ENCODE peak calls at places on chromosomes 16 and 17, in eight cellular contexts. N is A549, K is uterus, H is HCT116, T is IMR-90, B is body of pancreas, P is heart left ventricle, U is stomach. E is an unnamed sample.

GRCh38 chr17:38724337-38724988 is 5.7 kb upstream of the CISD3 start:
- DNase-seq in N (no peak), K (no peak), H (no peak), T (no peak), B (peak; percentile 78), P (peak; percentile 85), U (peak; percentile 77), E (no peak)

GRCh38 chr17:45410144-45411091 is 22.3 kb downstream of the ARHGAP27 start:
- DNase-seq in N (no peak), K (no peak), H (no peak), T (no peak), B (no peak), P (peak; percentile 61), U (no peak), E (no peak)

GRCh38 chr17:8250101-8250500 is 1.0 kb downstream of the PFAS start:
- DNase-seq in N (no peak), K (no peak), H (no peak), T (no peak), B (no peak), P (no peak), U (no peak), E (no peak)

GRCh38 chr17:71260366-71260765 is 860.5 kb upstream of the SOX9 start:
- DNase-seq in N (no peak), K (no peak), H (no peak), T (peak; percentile 51), B (no peak), P (no peak), U (no peak), E (no peak)

GRCh38 chr17:2685696-2686095 is 25.9 kb downstream of the CLUH start:
- DNase-seq in N (no peak), K (no peak), H (no peak), T (no peak), B (no peak), P (peak; percentile 38), U (no peak), E (no peak)

GRCh38 chr17:18182978-18183333 is 672 bp upstream of the ALKBH5 start:
- DNase-seq in N (peak; percentile 87), K (peak; percentile 89), H (no peak), T (peak; percentile 78), B (peak; percentile 78), P (peak; percentile 93), U (peak; percentile 78), E (peak; percentile 96)

GRCh38 chr17:7478276-7479138 is 924 bp downstream of the ZBTB4 start:
- DNase-seq in N (peak; percentile 65), K (peak; percentile 64), H (no peak), T (peak; percentile 18), B (peak; percentile 66), P (peak; percentile 72), U (peak; percentile 55), E (peak; percentile 84)

GRCh38 chr17:72158895-72159885 is 38.4 kb downstream of the SOX9 start:
- DNase-seq in N (no peak), K (no peak), H (no peak), T (peak; percentile 44), B (no peak), P (peak; percentile 31), U (no peak), E (no peak)

GRCh38 chr16:89921699-89922476 is 1.3 kb upstream of the TUBB3 start:
- DNase-seq in N (peak; percentile 90), K (peak; percentile 75), H (peak; percentile 78), T (peak; percentile 94), B (peak; percentile 46), P (peak; percentile 88), U (peak; percentile 58), E (no peak)

GRCh38 chr17:60559659-60559994 is 33.6 kb upstream of the APPBP2 start:
- DNase-seq in N (no peak), K (no peak), H (no peak), T (no peak), B (no peak), P (no peak), U (no peak), E (no peak)

GRCh38 chr17:75828051-75828400 is 16.2 kb downstream of the UNC13D start:
- DNase-seq in N (no peak), K (no peak), H (no peak), T (no peak), B (no peak), P (no peak), U (no peak), E (no peak)

GRCh38 chr17:74118504-74118903 is 85.0 kb upstream of the RPL38 start:
- DNase-seq in N (peak; percentile 41), K (no peak), H (no peak), T (no peak), B (no peak), P (no peak), U (no peak), E (no peak)

GRCh38 chr16:15643453-15644305 is 725 bp upstream of the MARF1 start:
- DNase-seq in N (peak; percentile 61), K (peak; percentile 28), H (peak; percentile 44), T (peak; percentile 59), B (peak; percentile 31), P (no peak), U (no peak), E (peak; percentile 78)

GRCh38 chr17:71327376-71328059 is 793.3 kb upstream of the SOX9 start:
- DNase-seq in N (no peak), K (no peak), H (no peak), T (peak; percentile 72), B (no peak), P (no peak), U (no peak), E (no peak)

GRCh38 chr17:43720311-43721060 is 38.1 kb downstream of the SOST start:
- DNase-seq in N (peak; percentile 83), K (peak; percentile 78), H (no peak), T (peak; percentile 43), B (peak; percentile 82), P (peak; percentile 90), U (peak; percentile 78), E (peak; percentile 68)

GRCh38 chr17:77322534-77323412 is 182.0 kb downstream of the SEC14L1 start:
- DNase-seq in N (peak; percentile 93), K (peak; percentile 91), H (peak; percentile 92), T (peak; percentile 99), B (peak; percentile 53), P (peak; percentile 91), U (peak; percentile 76), E (no peak)

GRCh38 chr16:396605-397004 is 394 bp upstream of the NME4 start:
- DNase-seq in N (peak; percentile 86), K (peak; percentile 58), H (no peak), T (peak; percentile 41), B (peak; percentile 41), P (peak; percentile 68), U (no peak), E (peak; percentile 81)

GRCh38 chr17:182164-182751 is 808 bp upstream of the DOC2B start:
- DNase-seq in N (no peak), K (no peak), H (no peak), T (no peak), B (peak; percentile 95), P (no peak), U (peak; percentile 75), E (no peak)

GRCh38 chr16:11852092-11852809 is 909 bp upstream of the RSL1D1 start:
- DNase-seq in N (no peak), K (no peak), H (no peak), T (peak; percentile 37), B (no peak), P (no peak), U (no peak), E (peak; percentile 30)

GRCh38 chr16:27699540-27699939 is 149.6 kb downstream of the KATNIP start:
- DNase-seq in N (no peak), K (no peak), H (no peak), T (no peak), B (no peak), P (no peak), U (no peak), E (no peak)

GRCh38 chr16:46980926-46981325 is 7.5 kb upstream of the DNAJA2 start:
- DNase-seq in N (no peak), K (no peak), H (no peak), T (no peak), B (no peak), P (no peak), U (no peak), E (no peak)

GRCh38 chr16:66516808-66517585 is 32.9 kb downstream of the TK2 start:
- DNase-seq in N (peak; percentile 98), K (peak; percentile 98), H (peak; percentile 94), T (peak; percentile 99), B (peak; percentile 99), P (peak; percentile 98), U (peak; percentile 97), E (peak; percentile 97)
- TF ChIP-seq POLR2A in N (no peak), K (peak; percentile 61), H (no peak), T (no peak), B (peak; percentile 69), P (no peak), U (no peak), E (peak; percentile 78)

DNA sequence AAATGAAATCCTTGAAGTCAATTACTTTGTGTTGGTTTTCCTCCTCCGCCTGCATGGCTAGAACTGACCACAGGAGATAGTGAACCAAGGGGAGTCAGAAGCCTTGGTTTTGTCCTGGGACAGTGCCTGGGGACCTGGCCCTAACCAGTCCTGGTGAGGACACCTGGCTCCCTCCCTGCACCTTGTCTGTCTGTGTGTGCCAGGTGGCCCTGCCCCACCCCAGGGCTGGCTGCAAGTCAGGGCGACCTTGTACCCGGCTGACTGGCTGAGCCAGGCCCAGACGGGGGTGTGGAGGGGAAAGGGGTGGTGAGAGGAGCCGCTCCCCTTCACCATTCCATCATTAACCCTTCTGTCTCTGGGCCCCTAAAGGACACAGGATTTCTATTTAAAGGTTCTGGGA is 3.4 kb downstream of the RAPGEFL1 start:
- DNase-seq in N (no peak), K (no peak), H (no peak), T (no peak), B (peak; percentile 79), P (no peak), U (peak; percentile 81), E (no peak)
- TF ChIP-seq POLR2A in N (no peak), K (no peak), H (no peak), T (no peak), B (no peak), P (no peak), U (no peak), E (no peak)

GRCh38 chr16:70574595-70575271 is 51.1 kb downstream of the SF3B3 start:
- DNase-seq in N (no peak), K (no peak), H (no peak), T (peak; percentile 10), B (no peak), P (no peak), U (no peak), E (no peak)

GRCh38 chr16:70576431-70577255 is 53.0 kb downstream of the SF3B3 start:
- DNase-seq in N (no peak), K (no peak), H (no peak), T (peak; percentile 86), B (no peak), P (peak; percentile 14), U (no peak), E (peak; percentile 17)

GRCh38 chr16:70573451-70574121 is 50.0 kb downstream of the SF3B3 start:
- DNase-seq in N (no peak), K (no peak), H (no peak), T (peak; percentile 97), B (no peak), P (peak; percentile 76), U (no peak), E (no peak)

GRCh38 chr16:70577256-70577698 is 53.7 kb downstream of the SF3B3 start:
- DNase-seq in N (no peak), K (no peak), H (peak; percentile 8), T (peak; percentile 70), B (no peak), P (peak; percentile 21), U (no peak), E (no peak)

GRCh38 chr16:70575376-70575775 is 51.8 kb downstream of the SF3B3 start:
- DNase-seq in N (no peak), K (no peak), H (no peak), T (no peak), B (no peak), P (peak; percentile 7), U (no peak), E (no peak)
- TF ChIP-seq POLR2A in N (no peak), K (no peak), H (no peak), T (no peak), B (no peak), P (no peak), U (no peak), E (no peak)

GRCh38 chr16:20803561-20804214 is 2.6 kb downstream of the ERI2 start:
- DNase-seq in N (no peak), K (no peak), H (no peak), T (no peak), B (no peak), P (no peak), U (no peak), E (peak; percentile 4)
- TF ChIP-seq POLR2A in N (no peak), K (no peak), H (no peak), T (no peak), B (no peak), P (no peak), U (no peak), E (no peak)